ENCODE peak calls at places on chromosomes 5 and 9, in six cellular contexts. W is GM03348, L is HEK293T, R is dorsolateral prefrontal cortex, B is thyroid gland, X is NCI-H1092 treated with DMSO at 0.1 percent for 48 hours. U is an unnamed sample.

GRCh38 chr9:97848237-97848581 is 4.8 kb upstream of the FOXE1 start:
- DNase-seq in B (no peak), W (no peak), L (no peak), X (no peak), R (no peak), U (no peak)

GRCh38 chr5:76660360-76660759 is 37.2 kb upstream of the F2RL2 start:
- DNase-seq in X (no peak), L (no peak), R (no peak), B (no peak), W (no peak), U (peak)

GRCh38 chr5:8905021-8905420 is 640.9 kb downstream of the SEMA5A start:
- DNase-seq in X (no peak), R (no peak), W (peak), L (no peak), B (peak), U (peak)

GRCh38 chr9:120571443-120572257 is 8.3 kb downstream of the CDK5RAP2 start:
- DNase-seq in L (no peak), R (peak), B (no peak), X (no peak), W (peak), U (peak)

GRCh38 chr5:73605223-73606087 is 20.5 kb upstream of the ARHGEF28 start:
- DNase-seq in X (no peak), R (no peak), W (peak), B (no peak), L (no peak), U (no peak)

GRCh38 chr9:97529363-97530076 is 28.1 kb downstream of the TMOD1 start:
- DNase-seq in R (no peak), X (no peak), L (no peak), W (no peak), B (peak), U (peak)

GRCh38 chr5:122183098-122183794 is 53.9 kb downstream of the ZNF474 start:
- DNase-seq in W (peak), B (peak), X (peak), R (peak), L (no peak), U (peak)

GRCh38 chr9:92720209-92720765 is 44.3 kb downstream of the BICD2 start:
- DNase-seq in B (no peak), W (no peak), X (no peak), L (no peak), R (no peak), U (no peak)

GRCh38 chr5:172549708-172550095 is 91.4 kb upstream of the NEURL1B start:
- DNase-seq in W (no peak), R (no peak), B (no peak), L (no peak), X (peak), U (no peak)

GRCh38 chr5:115541586-115541985 is 3.0 kb downstream of the FEM1C start:
- DNase-seq in L (no peak), W (no peak), X (no peak), B (no peak), R (no peak), U (no peak)

GRCh38 chr9:91659529-91660294 is 236.1 kb upstream of the NFIL3 start:
- DNase-seq in L (peak), W (peak), B (no peak), R (no peak), X (peak), U (peak)

GRCh38 chr5:103744159-103744558 is 181.6 kb upstream of the NUDT12 start:
- DNase-seq in R (no peak), B (no peak), W (peak), X (peak), L (no peak), U (peak)

GRCh38 chr5:149485655-149486615 is 65.3 kb downstream of the CSNK1A1 start:
- DNase-seq in X (no peak), W (peak), B (peak), R (no peak), L (no peak), U (peak)

GRCh38 chr5:11785771-11786342 is 118.4 kb downstream of the CTNND2 start:
- DNase-seq in B (peak), X (no peak), L (no peak), W (no peak), R (no peak), U (no peak)

GRCh38 chr5:151015974-151016587 is 4.3 kb upstream of the GPX3 start:
- DNase-seq in X (no peak), L (no peak), W (no peak), B (peak), R (no peak), U (no peak)

GRCh38 chr5:177434437-177434836 is 8.0 kb downstream of the GRK6 start:
- DNase-seq in B (no peak), R (no peak), X (no peak), W (no peak), L (no peak), U (no peak)

GRCh38 chr5:2866622-2867372 is 115.3 kb upstream of the IRX2 start:
- DNase-seq in L (no peak), W (no peak), B (no peak), X (no peak), R (no peak), U (no peak)

GRCh38 chr5:66769839-66770617 is 173.8 kb downstream of the MAST4 start:
- DNase-seq in W (peak), L (peak), B (peak), R (peak), X (peak), U (no peak)

GRCh38 chr9:21836437-21837161 is 34.2 kb downstream of the MTAP start:
- DNase-seq in B (no peak), R (no peak), X (no peak), W (peak), L (no peak), U (peak)

GRCh38 chr9:83596899-83597504 is 25.9 kb upstream of the IDNK start:
- DNase-seq in R (no peak), W (peak), L (peak), X (peak), B (peak), U (no peak)

GRCh38 chr5:375336-375920 is 53.9 kb downstream of the AHRR start:
- DNase-seq in R (peak), B (no peak), W (no peak), X (no peak), L (no peak), U (no peak)

GRCh38 chr9:117092582-117092981 is 322.3 kb downstream of the ASTN2 start:
- DNase-seq in B (peak), X (no peak), L (no peak), R (no peak), W (no peak), U (peak)

U was measured in AG10803.